ENCODE peak calls at places on chromosome 6, in four cellular contexts. One of them, this sample, is unnamed.
A peak's percentile ranks its signal among the peaks of the same experiment; 100 is the strongest.

GRCh38 chr6:36130672-36131516 is 581 bp downstream of the MAPK13 start:
- DNase-seq in neural crest cell: no peak
- DNase-seq in transverse colon: peak; percentile 77
- DNase-seq in HFFc6: no peak
- DNase-seq in this sample: no peak

GRCh38 chr6:167226791-167227190 is 64.3 kb upstream of the UNC93A start:
- DNase-seq in neural crest cell: no peak
- DNase-seq in transverse colon: no peak
- DNase-seq in HFFc6: no peak
- DNase-seq in this sample: peak; percentile 75

GRCh38 chr6:21616005-21616404 is 22.5 kb downstream of the SOX4 start:
- DNase-seq in neural crest cell: no peak
- DNase-seq in transverse colon: no peak
- DNase-seq in HFFc6: no peak
- DNase-seq in this sample: no peak

GRCh38 chr6:45488884-45489283 is 111.2 kb upstream of the SUPT3H start:
- DNase-seq in neural crest cell: no peak
- DNase-seq in transverse colon: no peak
- DNase-seq in HFFc6: no peak
- DNase-seq in this sample: no peak

GRCh38 chr6:37566209-37566859 is 66.6 kb upstream of the CCDC167 start:
- DNase-seq in neural crest cell: peak; percentile 71
- DNase-seq in transverse colon: peak; percentile 54
- DNase-seq in HFFc6: no peak
- DNase-seq in this sample: peak; percentile 91

GRCh38 chr6:116106146-116106545 is 5.5 kb downstream of the NT5DC1 start:
- DNase-seq in neural crest cell: no peak
- DNase-seq in transverse colon: no peak
- DNase-seq in HFFc6: no peak
- DNase-seq in this sample: no peak

GRCh38 chr6:147173140-147173539 is 31.1 kb upstream of the STXBP5 start:
- DNase-seq in neural crest cell: no peak
- DNase-seq in transverse colon: no peak
- DNase-seq in HFFc6: no peak
- DNase-seq in this sample: no peak

GRCh38 chr6:4487538-4487937 is 288.7 kb upstream of the CDYL start:
- DNase-seq in neural crest cell: no peak
- DNase-seq in transverse colon: no peak
- DNase-seq in HFFc6: no peak
- DNase-seq in this sample: no peak

GRCh38 chr6:101490857-101491256 is 97.3 kb downstream of the GRIK2 start:
- DNase-seq in neural crest cell: no peak
- DNase-seq in transverse colon: no peak
- DNase-seq in HFFc6: no peak
- DNase-seq in this sample: no peak

GRCh38 chr6:148608211-148608951 is 138.4 kb upstream of the UST start:
- DNase-seq in neural crest cell: no peak
- DNase-seq in transverse colon: no peak
- DNase-seq in HFFc6: peak; percentile 17
- DNase-seq in this sample: no peak

GRCh38 chr6:33761922-33762629 is 15.4 kb upstream of the IP6K3 start:
- DNase-seq in neural crest cell: peak; percentile 65
- DNase-seq in transverse colon: peak; percentile 83
- DNase-seq in HFFc6: peak; percentile 26
- DNase-seq in this sample: no peak

GRCh38 chr6:108029226-108029921 is 45.2 kb downstream of the OSTM1 start:
- DNase-seq in neural crest cell: no peak
- DNase-seq in transverse colon: no peak
- DNase-seq in HFFc6: no peak
- DNase-seq in this sample: no peak

GRCh38 chr6:13383280-13384163 is 55.2 kb upstream of the TBC1D7 start:
- DNase-seq in neural crest cell: no peak
- DNase-seq in transverse colon: no peak
- DNase-seq in HFFc6: no peak
- DNase-seq in this sample: no peak

GRCh38 chr6:151025076-151025475 is 159.6 kb downstream of the MTHFD1L start:
- DNase-seq in neural crest cell: no peak
- DNase-seq in transverse colon: no peak
- DNase-seq in HFFc6: no peak
- DNase-seq in this sample: no peak

GRCh38 chr6:129849456-129849855 is 11.7 kb downstream of the TMEM244 start:
- DNase-seq in neural crest cell: no peak
- DNase-seq in transverse colon: no peak
- DNase-seq in HFFc6: peak; percentile 70
- DNase-seq in this sample: no peak

GRCh38 chr6:113920663-113921267 is 50.2 kb downstream of the HDAC2 start:
- DNase-seq in neural crest cell: no peak
- DNase-seq in transverse colon: no peak
- DNase-seq in HFFc6: no peak
- DNase-seq in this sample: no peak

GRCh38 chr6:117728626-117729025 is 53.4 kb downstream of the NUS1 start:
- DNase-seq in neural crest cell: no peak
- DNase-seq in transverse colon: no peak
- DNase-seq in HFFc6: no peak
- DNase-seq in this sample: no peak

GRCh38 chr6:156686940-156687874 is 90.0 kb upstream of the ARID1B start:
- DNase-seq in neural crest cell: peak; percentile 63
- DNase-seq in transverse colon: peak; percentile 90
- DNase-seq in HFFc6: peak; percentile 81
- DNase-seq in this sample: peak; percentile 97

GRCh38 chr6:32627831-32628230 is 9.4 kb upstream of the HLA-DQA1 start:
- DNase-seq in neural crest cell: no peak
- DNase-seq in transverse colon: peak; percentile 19
- DNase-seq in HFFc6: no peak
- DNase-seq in this sample: no peak

GRCh38 chr6:148443798-148444560 is 101.3 kb downstream of the SASH1 start:
- DNase-seq in neural crest cell: no peak
- DNase-seq in transverse colon: no peak
- DNase-seq in HFFc6: no peak
- DNase-seq in this sample: no peak

GRCh38 chr6:113450061-113450465 is 407.1 kb upstream of the MARCKS start:
- DNase-seq in neural crest cell: no peak
- DNase-seq in transverse colon: no peak
- DNase-seq in HFFc6: no peak
- DNase-seq in this sample: no peak

GRCh38 chr6:84263557-84263956 is 36.1 kb upstream of the CEP162 start:
- DNase-seq in neural crest cell: no peak
- DNase-seq in transverse colon: no peak
- DNase-seq in HFFc6: no peak
- DNase-seq in this sample: no peak

GRCh38 chr6:86581833-86582232 is 355.5 kb upstream of the HTR1E start:
- DNase-seq in neural crest cell: no peak
- DNase-seq in transverse colon: no peak
- DNase-seq in HFFc6: no peak
- DNase-seq in this sample: no peak

GRCh38 chr6:88246654-88247053 is 80.5 kb upstream of the CNR1 start:
- DNase-seq in neural crest cell: no peak
- DNase-seq in transverse colon: no peak
- DNase-seq in HFFc6: no peak
- DNase-seq in this sample: no peak

GRCh38 chr6:97705568-97705967 is 422.6 kb upstream of the MMS22L start:
- DNase-seq in neural crest cell: peak; percentile 11
- DNase-seq in transverse colon: no peak
- DNase-seq in HFFc6: no peak
- DNase-seq in this sample: no peak

GRCh38 chr6:54244430-54244829 is 63.8 kb upstream of the TINAG start:
- DNase-seq in neural crest cell: no peak
- DNase-seq in transverse colon: no peak
- DNase-seq in HFFc6: peak; percentile 24
- DNase-seq in this sample: no peak

GRCh38 chr6:21005816-21006553 is 471.7 kb downstream of the CDKAL1 start:
- DNase-seq in neural crest cell: no peak
- DNase-seq in transverse colon: no peak
- DNase-seq in HFFc6: peak; percentile 84
- DNase-seq in this sample: no peak

GRCh38 chr6:9520417-9521151 is 894.3 kb downstream of the TFAP2A start:
- DNase-seq in neural crest cell: no peak
- DNase-seq in transverse colon: no peak
- DNase-seq in HFFc6: peak; percentile 82
- DNase-seq in this sample: no peak

GRCh38 chr6:33936911-33937310 is 133.1 kb upstream of the MLN start:
- DNase-seq in neural crest cell: no peak
- DNase-seq in transverse colon: no peak
- DNase-seq in HFFc6: no peak
- DNase-seq in this sample: no peak

GRCh38 chr6:139605350-139605749 is 230.9 kb upstream of the CITED2 start:
- DNase-seq in neural crest cell: no peak
- DNase-seq in transverse colon: no peak
- DNase-seq in HFFc6: peak; percentile 92
- DNase-seq in this sample: no peak

GRCh38 chr6:684831-685636 is 7.9 kb downstream of the EXOC2 start:
- DNase-seq in neural crest cell: no peak
- DNase-seq in transverse colon: no peak
- DNase-seq in HFFc6: peak; percentile 10
- DNase-seq in this sample: no peak

GRCh38 chr6:37741757-37742400 is 44.2 kb upstream of the MDGA1 start:
- DNase-seq in neural crest cell: peak; percentile 11
- DNase-seq in transverse colon: peak; percentile 31
- DNase-seq in HFFc6: no peak
- DNase-seq in this sample: no peak

GRCh38 chr6:5333653-5334052 is 72.3 kb downstream of the FARS2 start:
- DNase-seq in neural crest cell: no peak
- DNase-seq in transverse colon: no peak
- DNase-seq in HFFc6: peak; percentile 53
- DNase-seq in this sample: no peak

GRCh38 chr6:136547336-136547735 is 2.9 kb downstream of the MAP7 start:
- DNase-seq in neural crest cell: no peak
- DNase-seq in transverse colon: no peak
- DNase-seq in HFFc6: peak; percentile 32
- DNase-seq in this sample: no peak

GRCh38 chr6:130775421-130776012 is 51.7 kb upstream of the SMLR1 start:
- DNase-seq in neural crest cell: no peak
- DNase-seq in transverse colon: no peak
- DNase-seq in HFFc6: no peak
- DNase-seq in this sample: no peak

GRCh38 chr6:5125152-5126006 is 40.2 kb downstream of the PPP1R3G start:
- DNase-seq in neural crest cell: no peak
- DNase-seq in transverse colon: no peak
- DNase-seq in HFFc6: peak; percentile 29
- DNase-seq in this sample: no peak

GRCh38 chr6:162198925-162199324 is 528.6 kb downstream of the PRKN start:
- DNase-seq in neural crest cell: no peak
- DNase-seq in transverse colon: no peak
- DNase-seq in HFFc6: no peak
- DNase-seq in this sample: no peak

GRCh38 chr6:31580446-31580755 is 1.8 kb downstream of the LTB start:
- DNase-seq in neural crest cell: no peak
- DNase-seq in transverse colon: no peak
- DNase-seq in HFFc6: no peak
- DNase-seq in this sample: no peak

GRCh38 chr6:31579119-31579505 is 3.1 kb downstream of the LTB start:
- DNase-seq in neural crest cell: no peak
- DNase-seq in transverse colon: no peak
- DNase-seq in HFFc6: no peak
- DNase-seq in this sample: no peak

GRCh38 chr6:31578461-31579118 is 3.2 kb downstream of the TNF start:
- DNase-seq in neural crest cell: no peak
- DNase-seq in transverse colon: no peak
- DNase-seq in HFFc6: no peak
- DNase-seq in this sample: no peak

GRCh38 chr6:31580807-31581437 is 1.3 kb downstream of the LTB start:
- DNase-seq in neural crest cell: peak; percentile 91
- DNase-seq in transverse colon: peak; percentile 88
- DNase-seq in HFFc6: peak; percentile 60
- DNase-seq in this sample: peak; percentile 96

GRCh38 chr6:31579546-31580445 is 2.4 kb downstream of the LTB start:
- DNase-seq in neural crest cell: no peak
- DNase-seq in transverse colon: no peak
- DNase-seq in HFFc6: no peak
- DNase-seq in this sample: no peak
- TF ChIP-seq CTCF in neural crest cell: no peak
- TF ChIP-seq CTCF in transverse colon: no peak
- TF ChIP-seq CTCF in HFFc6: no peak
- TF ChIP-seq CTCF in this sample: no peak

GRCh38 chr6:109383438-109383940 is 1.2 kb upstream of the CD164 start:
- DNase-seq in neural crest cell: no peak
- DNase-seq in transverse colon: no peak
- DNase-seq in HFFc6: no peak
- DNase-seq in this sample: no peak
- TF ChIP-seq CTCF in neural crest cell: no peak
- TF ChIP-seq CTCF in transverse colon: no peak
- TF ChIP-seq CTCF in HFFc6: peak; percentile 35
- TF ChIP-seq CTCF in this sample: peak; percentile 2

GRCh38 chr6:2554651-2555050 is 196.1 kb downstream of the MYLK4 start:
- DNase-seq in neural crest cell: no peak
- DNase-seq in transverse colon: no peak
- DNase-seq in HFFc6: no peak
- DNase-seq in this sample: no peak
- TF ChIP-seq CTCF in neural crest cell: no peak
- TF ChIP-seq CTCF in transverse colon: no peak
- TF ChIP-seq CTCF in HFFc6: no peak
- TF ChIP-seq CTCF in this sample: no peak

GRCh38 chr6:169489642-169490408 is 212.0 kb downstream of the WDR27 start:
- DNase-seq in neural crest cell: no peak
- DNase-seq in transverse colon: no peak
- DNase-seq in HFFc6: no peak
- DNase-seq in this sample: no peak

GRCh38 chr6:169490830-169491229 is 211.0 kb downstream of the WDR27 start:
- DNase-seq in neural crest cell: no peak
- DNase-seq in transverse colon: no peak
- DNase-seq in HFFc6: peak; percentile 6
- DNase-seq in this sample: no peak

GRCh38 chr6:169490409-169490708 is 211.5 kb downstream of the WDR27 start:
- DNase-seq in neural crest cell: no peak
- DNase-seq in transverse colon: no peak
- DNase-seq in HFFc6: no peak
- DNase-seq in this sample: no peak

GRCh38 chr6:169491482-169491881 is 210.3 kb downstream of the WDR27 start:
- DNase-seq in neural crest cell: no peak
- DNase-seq in transverse colon: no peak
- DNase-seq in HFFc6: no peak
- DNase-seq in this sample: no peak

GRCh38 chr6:169487579-169488205 is 214.1 kb downstream of the WDR27 start:
- DNase-seq in neural crest cell: no peak
- DNase-seq in transverse colon: no peak
- DNase-seq in HFFc6: no peak
- DNase-seq in this sample: no peak
- TF ChIP-seq CTCF in neural crest cell: no peak
- TF ChIP-seq CTCF in transverse colon: no peak
- TF ChIP-seq CTCF in HFFc6: peak; percentile 32
- TF ChIP-seq CTCF in this sample: peak; percentile 56